ENCODE peak calls at places on chromosomes 5 and 9, in eight cellular contexts. F, T, S, R, E, J, P and K are unnamed samples.

GRCh38 chr9:77673912-77674791 is 26.0 kb upstream of the GNA14 start:
- DNase-seq in F (no peak), T (no peak), S (no peak), R (peak), E (peak), J (no peak), P (no peak), K (no peak)

GRCh38 chr5:80185095-80185494 is 70.8 kb downstream of the SERINC5 start:
- DNase-seq in F (peak), T (no peak), S (no peak), R (peak), E (no peak), J (no peak), P (no peak), K (peak)

GRCh38 chr9:129182625-129183494 is 4.8 kb upstream of the IER5L start:
- DNase-seq in F (no peak), T (no peak), S (no peak), R (no peak), E (no peak), J (no peak), P (no peak), K (no peak)

GRCh38 chr5:42499016-42499415 is 75.8 kb downstream of the GHR start:
- DNase-seq in F (no peak), T (no peak), S (no peak), R (no peak), E (no peak), J (no peak), P (no peak), K (no peak)

GRCh38 chr9:131693651-131694597 is 46.0 kb downstream of the RAPGEF1 start:
- DNase-seq in F (no peak), T (no peak), S (no peak), R (no peak), E (no peak), J (no peak), P (no peak), K (no peak)

GRCh38 chr5:93904917-93905316 is 163.5 kb upstream of the POU5F2 start:
- DNase-seq in F (no peak), T (no peak), S (no peak), R (no peak), E (no peak), J (no peak), P (no peak), K (no peak)

GRCh38 chr5:995318-995717 is 13.3 kb upstream of the NKD2 start:
- DNase-seq in F (no peak), T (no peak), S (no peak), R (no peak), E (no peak), J (no peak), P (no peak), K (no peak)

GRCh38 chr9:128103589-128103962 is 24.0 kb downstream of the PTGES2 start:
- DNase-seq in F (peak), T (no peak), S (no peak), R (peak), E (no peak), J (peak), P (no peak), K (peak)

GRCh38 chr5:130272837-130273236 is 368.6 kb downstream of the CHSY3 start:
- DNase-seq in F (no peak), T (no peak), S (no peak), R (no peak), E (no peak), J (no peak), P (no peak), K (no peak)

GRCh38 chr5:175443514-175444059 is 395 bp downstream of the DRD1 start:
- DNase-seq in F (no peak), T (no peak), S (no peak), R (no peak), E (peak), J (no peak), P (no peak), K (no peak)

GRCh38 chr5:168693297-168693696 is 114.1 kb upstream of the PANK3 start:
- DNase-seq in F (no peak), T (no peak), S (no peak), R (no peak), E (no peak), J (no peak), P (no peak), K (no peak)

GRCh38 chr5:111755264-111755941 is 1.6 kb downstream of the NREP start:
- DNase-seq in F (no peak), T (no peak), S (no peak), R (no peak), E (no peak), J (no peak), P (no peak), K (no peak)

GRCh38 chr5:42912184-42912766 is 100.6 kb upstream of the SELENOP start:
- DNase-seq in F (peak), T (peak), S (no peak), R (peak), E (peak), J (no peak), P (no peak), K (peak)

GRCh38 chr9:130137870-130138653 is 34.1 kb upstream of the NCS1 start:
- DNase-seq in F (no peak), T (peak), S (no peak), R (no peak), E (peak), J (no peak), P (peak), K (no peak)

GRCh38 chr5:132425009-132425937 is 55.8 kb downstream of the SLC22A5 start:
- DNase-seq in F (peak), T (peak), S (peak), R (peak), E (peak), J (no peak), P (no peak), K (peak)

GRCh38 chr5:72834919-72835318 is 18.5 kb downstream of the TNPO1 start:
- DNase-seq in F (no peak), T (no peak), S (no peak), R (no peak), E (no peak), J (no peak), P (no peak), K (no peak)

GRCh38 chr5:158758666-158759065 is 341.1 kb downstream of the EBF1 start:
- DNase-seq in F (no peak), T (peak), S (no peak), R (no peak), E (no peak), J (no peak), P (no peak), K (no peak)

GRCh38 chr5:77841616-77842015 is 65.5 kb upstream of the TBCA start:
- DNase-seq in F (no peak), T (no peak), S (no peak), R (no peak), E (no peak), J (no peak), P (no peak), K (no peak)

GRCh38 chr5:54753034-54753433 is 232.4 kb downstream of the ESM1 start:
- DNase-seq in F (peak), T (peak), S (no peak), R (peak), E (peak), J (no peak), P (no peak), K (no peak)

GRCh38 chr9:3980771-3981170 is 319.1 kb downstream of the GLIS3 start:
- DNase-seq in F (no peak), T (peak), S (no peak), R (no peak), E (peak), J (no peak), P (no peak), K (no peak)

GRCh38 chr5:55538621-55539020 is 3.9 kb upstream of the PLPP1 start:
- DNase-seq in F (peak), T (no peak), S (no peak), R (peak), E (peak), J (no peak), P (no peak), K (no peak)

GRCh38 chr5:132607133-132607532 is 50.4 kb downstream of the RAD50 start:
- DNase-seq in F (no peak), T (no peak), S (no peak), R (no peak), E (no peak), J (no peak), P (no peak), K (peak)

GRCh38 chr5:144484124-144484897 is 313.6 kb downstream of the KCTD16 start:
- DNase-seq in F (no peak), T (peak), S (no peak), R (no peak), E (peak), J (no peak), P (no peak), K (no peak)

GRCh38 chr5:115472601-115473000 is 72.0 kb downstream of the FEM1C start:
- DNase-seq in F (no peak), T (no peak), S (no peak), R (no peak), E (no peak), J (no peak), P (peak), K (no peak)

GRCh38 chr9:35951736-35952135 is 6.2 kb downstream of the OR2S2 start:
- DNase-seq in F (no peak), T (peak), S (no peak), R (no peak), E (peak), J (no peak), P (no peak), K (no peak)

GRCh38 chr9:107039546-107039945 is 176.6 kb downstream of the ZNF462 start:
- DNase-seq in F (no peak), T (peak), S (no peak), R (no peak), E (peak), J (no peak), P (no peak), K (no peak)

GRCh38 chr9:127450170-127450830 is 906 bp downstream of the RPL12 start:
- DNase-seq in F (peak), T (no peak), S (no peak), R (no peak), E (peak), J (no peak), P (no peak), K (no peak)

GRCh38 chr9:85727500-85727899 is 14.3 kb downstream of the AGTPBP1 start:
- DNase-seq in F (no peak), T (no peak), S (no peak), R (no peak), E (no peak), J (no peak), P (no peak), K (no peak)

GRCh38 chr9:17402309-17402708 is 176.6 kb upstream of the SH3GL2 start:
- DNase-seq in F (no peak), T (no peak), S (no peak), R (no peak), E (peak), J (no peak), P (no peak), K (peak)

GRCh38 chr5:110506378-110506777 is 220.1 kb downstream of the TMEM232 start:
- DNase-seq in F (no peak), T (no peak), S (no peak), R (no peak), E (no peak), J (no peak), P (no peak), K (no peak)

GRCh38 chr5:175230299-175230698 is 213.7 kb downstream of the DRD1 start:
- DNase-seq in F (no peak), T (no peak), S (no peak), R (no peak), E (no peak), J (no peak), P (no peak), K (peak)

GRCh38 chr5:25573691-25574090 is 928.9 kb upstream of the CDH10 start:
- DNase-seq in F (no peak), T (no peak), S (no peak), R (no peak), E (no peak), J (no peak), P (no peak), K (no peak)

GRCh38 chr5:148653271-148653839 is 972 bp downstream of the HTR4 start:
- DNase-seq in F (no peak), T (no peak), S (no peak), R (no peak), E (no peak), J (no peak), P (no peak), K (no peak)

GRCh38 chr5:127928053-127928452 is 155.5 kb upstream of the SLC12A2 start:
- DNase-seq in F (no peak), T (no peak), S (no peak), R (no peak), E (no peak), J (no peak), P (no peak), K (no peak)

GRCh38 chr5:109656829-109657228 is 32.9 kb upstream of the MAN2A1 start:
- DNase-seq in F (no peak), T (peak), S (no peak), R (peak), E (peak), J (peak), P (peak), K (peak)

GRCh38 chr9:135035781-135036760 is 51.4 kb upstream of the OLFM1 start:
- DNase-seq in F (no peak), T (no peak), S (no peak), R (no peak), E (no peak), J (no peak), P (no peak), K (no peak)

GRCh38 chr9:76699966-76700365 is 64.3 kb upstream of the PCA3 start:
- DNase-seq in F (no peak), T (peak), S (no peak), R (no peak), E (peak), J (no peak), P (no peak), K (no peak)

GRCh38 chr5:141910271-141910673 is 13.4 kb upstream of the DELE1 start:
- DNase-seq in F (no peak), T (no peak), S (no peak), R (no peak), E (no peak), J (no peak), P (no peak), K (no peak)

GRCh38 chr5:163569284-163569683 is 63.9 kb downstream of the MAT2B start:
- DNase-seq in F (no peak), T (no peak), S (no peak), R (no peak), E (peak), J (no peak), P (no peak), K (no peak)

GRCh38 chr9:99216073-99216472 is 5.7 kb downstream of the ALG2 start:
- DNase-seq in F (no peak), T (no peak), S (no peak), R (no peak), E (no peak), J (no peak), P (no peak), K (no peak)

GRCh38 chr5:23012842-23013241 is 159.7 kb upstream of the CDH12 start:
- DNase-seq in F (no peak), T (no peak), S (no peak), R (no peak), E (no peak), J (no peak), P (no peak), K (no peak)
- H3K4me3 ChIP-seq in F (peak), T (no peak), S (no peak), R (no peak), E (peak), J (peak), P (peak), K (no peak)

GRCh38 chr9:36963356-36963755 is 70.7 kb downstream of the PAX5 start:
- DNase-seq in F (no peak), T (no peak), S (no peak), R (no peak), E (no peak), J (no peak), P (no peak), K (no peak)

GRCh38 chr9:36962721-36963120 is 71.3 kb downstream of the PAX5 start:
- DNase-seq in F (no peak), T (no peak), S (no peak), R (no peak), E (no peak), J (no peak), P (no peak), K (no peak)

GRCh38 chr9:36961051-36961450 is 73.0 kb downstream of the PAX5 start:
- DNase-seq in F (no peak), T (no peak), S (no peak), R (no peak), E (no peak), J (no peak), P (no peak), K (no peak)

GRCh38 chr9:36960575-36960955 is 73.5 kb downstream of the PAX5 start:
- DNase-seq in F (no peak), T (no peak), S (no peak), R (no peak), E (no peak), J (no peak), P (no peak), K (no peak)

GRCh38 chr9:36961568-36962360 is 72.3 kb downstream of the PAX5 start:
- DNase-seq in F (no peak), T (peak), S (no peak), R (no peak), E (peak), J (no peak), P (no peak), K (no peak)
- H3K4me3 ChIP-seq in F (no peak), T (no peak), S (no peak), R (no peak), E (no peak), J (peak), P (peak), K (no peak)

GRCh38 chr9:88530051-88530450 is 4.9 kb upstream of the NXNL2 start:
- DNase-seq in F (no peak), T (peak), S (no peak), R (no peak), E (peak), J (no peak), P (no peak), K (no peak)

GRCh38 chr9:88534456-88535225 is at the start of gene NXNL2:
- DNase-seq in F (no peak), T (peak), S (peak), R (peak), E (peak), J (peak), P (peak), K (peak)

GRCh38 chr9:88531920-88532319 is 3.1 kb upstream of the NXNL2 start:
- DNase-seq in F (no peak), T (no peak), S (no peak), R (no peak), E (no peak), J (no peak), P (no peak), K (no peak)

GRCh38 chr9:88533951-88534455 is 975 bp upstream of the NXNL2 start:
- DNase-seq in F (no peak), T (peak), S (no peak), R (peak), E (peak), J (peak), P (peak), K (no peak)

GRCh38 chr9:88532320-88532719 is 2.7 kb upstream of the NXNL2 start:
- DNase-seq in F (no peak), T (no peak), S (no peak), R (peak), E (peak), J (peak), P (peak), K (peak)
- H3K4me3 ChIP-seq in F (no peak), T (peak), S (no peak), R (no peak), E (no peak), J (no peak), P (no peak), K (peak)

GRCh38 chr5:100901851-100902341 is 1.2 kb downstream of the ST8SIA4 start:
- DNase-seq in F (peak), T (no peak), S (peak), R (peak), E (peak), J (peak), P (no peak), K (peak)

GRCh38 chr5:100905259-100905914 is 2.3 kb upstream of the ST8SIA4 start:
- DNase-seq in F (peak), T (no peak), S (peak), R (peak), E (no peak), J (no peak), P (no peak), K (peak)

GRCh38 chr5:100902406-100903035 is 561 bp downstream of the ST8SIA4 start:
- DNase-seq in F (no peak), T (no peak), S (no peak), R (peak), E (peak), J (no peak), P (no peak), K (no peak)

GRCh38 chr5:100904259-100904822 is 1.3 kb upstream of the ST8SIA4 start:
- DNase-seq in F (peak), T (no peak), S (peak), R (peak), E (no peak), J (peak), P (no peak), K (peak)

DNA sequence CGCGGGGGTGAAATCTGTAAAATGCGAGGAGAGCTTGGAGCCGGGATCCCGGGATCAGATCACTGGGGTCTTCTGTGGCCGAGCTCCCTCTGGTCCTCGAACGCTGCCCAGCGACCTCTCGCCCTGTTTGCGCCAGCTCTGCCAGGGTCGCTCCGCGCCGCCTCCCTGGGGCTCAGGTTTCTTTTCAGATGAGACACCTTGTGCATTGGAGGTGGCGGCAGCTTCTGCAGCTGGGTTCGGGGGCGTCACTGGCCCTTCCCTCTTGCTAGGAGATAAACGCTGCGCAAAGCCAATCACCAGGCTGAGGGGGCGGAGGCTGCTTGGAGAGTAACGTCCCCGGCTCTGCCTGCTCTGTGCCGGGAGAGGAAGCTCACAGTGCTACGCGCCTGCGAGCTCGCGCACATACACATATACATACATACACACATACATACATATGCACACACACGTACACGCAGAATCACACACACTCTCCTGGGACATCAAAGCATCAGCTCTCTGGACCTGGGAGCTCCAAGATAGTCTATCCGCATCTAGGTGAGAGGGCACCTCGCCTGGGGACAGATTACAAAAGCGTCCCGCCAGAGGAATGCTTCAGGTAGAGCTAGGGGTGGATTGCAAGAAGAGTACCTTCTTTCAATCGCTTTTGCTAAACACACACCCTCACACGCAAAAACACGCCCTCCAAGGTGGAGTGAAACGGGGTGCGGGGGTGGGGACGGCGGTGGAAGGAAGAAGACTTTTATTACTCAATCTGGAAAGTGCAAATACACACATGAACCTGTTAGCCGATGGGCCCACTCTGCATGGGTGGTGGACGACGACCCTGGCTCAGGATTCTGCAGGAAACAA is at the start of gene ST8SIA4:
- DNase-seq in F (peak), T (peak), S (peak), R (peak), E (peak), J (peak), P (peak), K (peak)
- H3K4me3 ChIP-seq in F (peak), T (no peak), S (peak), R (peak), E (peak), J (peak), P (peak), K (peak)

DNA sequence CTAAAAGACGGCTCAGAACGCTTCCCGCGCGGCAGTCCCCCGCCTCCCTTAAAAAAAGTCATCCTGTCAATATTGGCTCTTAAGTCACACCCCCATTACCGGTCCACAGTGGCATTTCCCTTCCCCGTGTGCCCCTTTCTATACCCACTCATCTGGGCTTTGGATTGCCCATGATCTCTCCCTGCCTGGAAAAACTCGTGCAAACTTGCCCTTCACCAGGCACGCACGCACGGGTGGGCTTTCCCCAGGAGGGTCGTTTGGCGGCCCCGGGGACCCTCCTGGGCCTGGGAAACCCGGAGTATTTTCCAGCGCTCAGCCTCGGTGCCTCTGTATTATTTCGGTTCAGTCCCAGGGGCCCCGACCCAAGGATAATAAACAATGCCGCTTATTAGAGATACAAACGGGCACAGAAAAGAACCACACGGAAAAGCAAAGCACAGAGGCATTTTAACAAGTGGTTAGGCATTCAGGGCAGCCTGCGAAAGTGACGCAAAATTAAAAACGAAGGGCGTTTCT is 35.9 kb upstream of the NFIB start:
- DNase-seq in F (no peak), T (no peak), S (no peak), R (no peak), E (no peak), J (no peak), P (no peak), K (no peak)
- H3K4me3 ChIP-seq in F (no peak), T (no peak), S (no peak), R (no peak), E (peak), J (peak), P (peak), K (no peak)

GRCh38 chr5:59274130-59274529 is 619.4 kb downstream of the PDE4D start:
- DNase-seq in F (no peak), T (no peak), S (no peak), R (no peak), E (no peak), J (no peak), P (no peak), K (no peak)
- H3K4me3 ChIP-seq in F (no peak), T (no peak), S (no peak), R (no peak), E (no peak), J (peak), P (peak), K (no peak)

GRCh38 chr5:172106511-172107356 is 81.3 kb downstream of the STK10 start:
- DNase-seq in F (peak), T (no peak), S (peak), R (peak), E (peak), J (peak), P (peak), K (no peak)
- H3K4me3 ChIP-seq in F (peak), T (no peak), S (no peak), R (peak), E (no peak), J (peak), P (peak), K (no peak)